ENCODE peak calls at places on chromosomes 13 and 19, in five cellular contexts. G is GM12878, I is HepG2, O is K562, X is H1. Q is an unnamed sample.

GRCh38 chr13:99662678-99663077 is 161.4 kb downstream of the TM9SF2 start:
- DNase-seq in G (no peak), I (peak; percentile 28), O (no peak), X (no peak), Q (no peak)

GRCh38 chr19:536031-536880 is 4.7 kb downstream of the CDC34 start:
- DNase-seq in G (no peak), I (no peak), O (no peak), X (no peak), Q (no peak)

GRCh38 chr19:33904681-33905080 is 108.0 kb downstream of the KCTD15 start:
- DNase-seq in G (no peak), I (peak; percentile 14), O (no peak), X (peak; percentile 62), Q (no peak)

GRCh38 chr19:33700408-33700757 is 78.6 kb downstream of the CHST8 start:
- DNase-seq in G (no peak), I (no peak), O (no peak), X (no peak), Q (no peak)

GRCh38 chr19:40274585-40275544 is 10.3 kb downstream of the AKT2 start:
- DNase-seq in G (no peak), I (no peak), O (peak; percentile 65), X (no peak), Q (no peak)

GRCh38 chr19:14544977-14545715 is 15.8 kb downstream of the TECR start:
- DNase-seq in G (no peak), I (no peak), O (no peak), X (no peak), Q (no peak)

GRCh38 chr19:55632463-55632834 is 8.1 kb upstream of the ZNF784 start:
- DNase-seq in G (peak; percentile 75), I (peak; percentile 88), O (peak; percentile 95), X (peak; percentile 94), Q (peak; percentile 95)

GRCh38 chr13:94344126-94344863 is 135.2 kb downstream of the DCT start:
- DNase-seq in G (no peak), I (peak; percentile 46), O (no peak), X (no peak), Q (no peak)

GRCh38 chr13:43122706-43123268 is 99.4 kb downstream of the DNAJC15 start:
- DNase-seq in G (no peak), I (no peak), O (no peak), X (no peak), Q (no peak)

GRCh38 chr19:55348317-55349034 is 6.0 kb downstream of the COX6B2 start:
- DNase-seq in G (no peak), I (no peak), O (no peak), X (peak; percentile 74), Q (no peak)

GRCh38 chr19:35637165-35637564 is 4.4 kb upstream of the ETV2 start:
- DNase-seq in G (no peak), I (no peak), O (no peak), X (no peak), Q (no peak)

GRCh38 chr19:40896418-40896796 is 14.4 kb upstream of the CYP2A7 start:
- DNase-seq in G (no peak), I (no peak), O (no peak), X (no peak), Q (no peak)

GRCh38 chr13:102267191-102267590 is 134.7 kb downstream of the FGF14 start:
- DNase-seq in G (no peak), I (no peak), O (no peak), X (no peak), Q (no peak)

GRCh38 chr13:48726711-48727110 is 73.0 kb downstream of the CYSLTR2 start:
- DNase-seq in G (no peak), I (no peak), O (no peak), X (no peak), Q (no peak)

GRCh38 chr19:15330801-15331418 is 1.4 kb downstream of the BRD4 start:
- DNase-seq in G (no peak), I (no peak), O (peak; percentile 37), X (no peak), Q (no peak)

GRCh38 chr19:2488405-2488941 is 12.5 kb downstream of the GADD45B start:
- DNase-seq in G (no peak), I (no peak), O (no peak), X (no peak), Q (no peak)

GRCh38 chr13:31209172-31209818 is 9.5 kb downstream of the B3GLCT start:
- DNase-seq in G (no peak), I (no peak), O (no peak), X (no peak), Q (no peak)

DNA sequence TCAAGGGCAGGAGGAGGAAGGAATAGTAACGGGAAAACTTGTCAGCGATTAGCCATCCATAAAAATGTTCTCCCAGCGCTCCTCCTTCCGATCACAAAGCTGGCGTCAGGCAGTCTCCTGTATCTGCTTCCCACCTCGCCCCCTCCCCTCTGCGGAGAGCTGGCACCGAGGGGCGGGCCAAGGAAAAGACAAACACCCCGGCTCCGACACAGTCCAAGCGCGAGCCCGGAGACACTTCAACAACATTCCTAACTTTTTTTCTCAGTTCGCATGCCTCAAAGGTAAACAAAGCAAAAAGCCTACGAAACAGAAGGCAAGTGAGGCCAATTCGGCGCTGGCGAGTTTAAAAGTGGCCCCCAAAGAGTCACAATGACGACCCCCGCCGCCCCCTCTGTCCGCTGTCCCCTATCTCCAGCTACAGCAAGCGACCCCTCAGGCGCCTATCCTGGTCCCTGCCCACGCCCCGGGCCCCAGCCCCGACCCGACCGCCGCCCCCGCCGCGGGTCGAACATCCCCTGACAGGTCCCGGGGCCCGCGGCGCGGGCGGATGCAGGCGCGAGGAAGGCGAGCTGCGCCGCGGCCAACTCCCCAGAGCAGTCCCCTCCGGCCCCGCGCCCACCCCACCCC is 719 bp downstream of the SMAD9 start:
- DNase-seq in G (no peak), I (peak; percentile 83), O (no peak), X (peak; percentile 67), Q (no peak)
- TF ChIP-seq SRF in G (no peak), I (no peak), O (no peak), X (no peak), Q (no peak)

DNA sequence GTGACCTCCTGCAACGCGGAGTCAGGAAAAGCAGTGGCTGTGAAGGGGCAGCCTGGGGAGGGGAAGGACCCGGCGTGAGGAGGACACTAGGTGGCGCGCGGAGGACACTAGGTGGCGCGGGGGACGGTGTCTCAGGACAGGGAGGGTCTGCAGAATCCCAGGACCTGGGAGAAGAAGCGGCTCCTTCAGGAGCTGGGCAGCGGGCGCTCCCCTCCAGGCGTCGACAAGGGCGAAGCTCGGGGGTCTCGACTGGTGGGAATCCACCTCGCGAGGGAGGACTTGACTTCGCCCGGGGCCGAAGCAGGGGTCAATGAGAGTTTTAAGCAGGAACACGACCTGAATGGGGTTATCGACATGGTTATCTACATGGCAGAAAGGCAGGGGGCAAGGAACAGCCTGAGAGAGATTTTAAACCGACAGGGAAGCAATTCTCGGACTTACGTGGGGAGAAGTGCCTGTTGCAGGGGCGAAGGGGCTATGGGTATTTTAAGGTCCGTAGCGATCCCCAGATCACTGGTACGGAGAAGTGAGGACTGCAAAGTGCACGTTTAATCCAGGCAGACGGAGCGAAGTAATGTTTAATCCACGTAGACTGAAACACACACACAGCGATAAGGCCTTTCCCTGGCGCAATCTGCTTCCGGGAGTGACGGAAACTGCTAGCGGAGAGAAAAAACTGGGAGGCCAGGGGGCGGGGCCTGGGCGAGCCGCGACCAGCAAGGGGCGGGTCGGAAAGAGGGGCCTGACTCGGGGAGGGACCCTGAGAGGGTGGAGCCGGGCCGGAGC is at the start of gene ZNF616:
- DNase-seq in G (peak; percentile 71), I (peak; percentile 89), O (peak; percentile 97), X (peak; percentile 99), Q (peak; percentile 85)
- H3K27ac ChIP-seq in G (peak within 1 kb of the TSS; percentile 84), I (peak within 1 kb of the TSS; percentile 94), O (peak within 1 kb of the TSS; percentile 93), X (peak within 1 kb of the TSS; percentile 81), Q (peak within 1 kb of the TSS; percentile 98)

GRCh38 chr19:11090264-11091032 is 1.2 kb downstream of the LDLR start:
- DNase-seq in G (peak; percentile 76), I (peak; percentile 92), O (peak; percentile 98), X (peak; percentile 92), Q (peak; percentile 86)
- H4K20me1 ChIP-seq in G (no peaks in the 10 kb centered on the region), I (peaks cover 48% of the 10 kb centered on the region), O (peaks cover 46% of the 10 kb centered on the region), X (peaks cover 28% of the 10 kb centered on the region), Q (no peaks in the 10 kb centered on the region)

GRCh38 chr19:4524808-4525562 is 6.7 kb upstream of the PLIN4 start:
- DNase-seq in G (no peak), I (no peak), O (peak; percentile 77), X (peak; percentile 95), Q (peak; percentile 8)
- TF ChIP-seq SRF in G (no peak), I (no peak), O (no peak), X (no peak), Q (no peak)

DNA sequence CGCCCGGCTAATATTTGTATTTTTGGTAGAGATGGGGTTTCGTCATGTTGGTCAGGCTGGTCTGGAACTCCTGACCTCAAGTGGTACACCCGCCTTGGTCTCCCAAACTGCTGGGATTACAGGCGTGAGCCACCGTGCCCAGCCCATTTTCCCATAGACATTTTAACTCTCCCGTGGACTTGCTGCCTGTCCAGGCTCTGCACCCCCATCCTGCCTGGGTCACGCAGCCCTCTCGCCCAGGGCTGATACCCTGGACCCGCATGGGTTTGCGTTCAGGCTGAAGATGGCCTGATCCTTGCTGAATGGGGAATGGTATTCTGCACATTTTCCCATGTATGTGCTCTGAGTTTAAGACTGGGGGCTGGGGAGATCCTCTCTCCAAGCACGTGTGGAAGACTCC is 46.0 kb upstream of the RANBP3 start:
- DNase-seq in G (no peak), I (no peak), O (no peak), X (no peak), Q (no peak)
- H3K27ac ChIP-seq in G (no peak overlapping the region), I (no peak overlapping the region), O (no peak overlapping the region), X (no peak overlapping the region), Q (no peak overlapping the region)

DNA sequence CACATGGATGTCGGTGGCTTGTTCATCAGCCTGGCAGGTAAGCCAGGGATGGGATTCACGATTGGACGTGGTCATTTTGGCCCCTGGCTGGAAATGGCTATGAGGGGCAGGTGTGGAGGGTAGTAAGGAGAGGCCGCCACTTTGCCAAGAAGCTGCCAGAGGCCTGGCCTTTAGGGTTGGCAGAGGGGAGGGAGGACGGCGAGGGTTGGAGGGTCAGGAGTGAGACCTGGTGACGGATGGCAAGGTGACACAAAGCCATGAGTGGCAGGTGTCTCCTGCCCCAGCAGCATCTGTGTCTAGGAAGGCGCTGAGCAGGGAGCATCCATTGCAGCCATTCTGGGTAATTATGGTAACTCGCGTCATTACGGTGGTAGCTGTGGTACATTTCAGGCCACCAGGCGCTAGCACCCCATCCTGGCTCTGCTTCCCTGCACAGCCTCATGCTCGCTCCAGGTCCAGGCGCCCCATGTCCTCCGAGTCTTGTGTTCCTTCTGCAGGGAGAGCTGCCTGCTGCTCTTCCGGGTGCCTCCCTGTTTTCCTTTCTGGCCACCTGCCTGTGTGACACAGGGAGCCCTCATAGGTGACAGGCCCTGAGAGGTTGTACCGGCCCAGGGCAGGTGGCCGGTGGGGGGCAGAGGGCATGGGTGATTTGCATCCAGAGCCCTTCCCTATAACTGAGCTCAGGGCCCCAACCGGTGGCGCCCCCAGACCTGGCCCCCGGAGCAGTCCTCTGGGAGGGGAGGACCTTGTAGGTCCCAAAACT is 4.2 kb downstream of the SSBP4 start:
- DNase-seq in G (no peak), I (no peak), O (no peak), X (no peak), Q (no peak)
- H4K20me1 ChIP-seq in G (no peaks in the 10 kb centered on the region), I (peaks cover 8% of the 10 kb centered on the region), O (peaks cover 23% of the 10 kb centered on the region), X (peaks cover 4% of the 10 kb centered on the region), Q (no peaks in the 10 kb centered on the region)

GRCh38 chr19:42697884-42698283 is 42.4 kb downstream of the PSG3 start:
- DNase-seq in G (no peak), I (no peak), O (no peak), X (no peak), Q (no peak)

GRCh38 chr19:42695811-42696503 is 44.3 kb downstream of the PSG3 start:
- DNase-seq in G (no peak), I (no peak), O (no peak), X (no peak), Q (no peak)

GRCh38 chr19:42693760-42694350 is 46.4 kb downstream of the PSG3 start:
- DNase-seq in G (no peak), I (peak; percentile 49), O (peak; percentile 44), X (no peak), Q (peak; percentile 41)
- TF ChIP-seq SRF in G (no peak), I (no peak), O (no peak), X (no peak), Q (no peak)